ENCODE peak calls at places on chromosomes 6 and 20, in nine cellular contexts. N, M, H, I, U, B, R, F and V are unnamed samples.

GRCh38 chr6:96613291-96613999 is 50.5 kb downstream of the FHL5 start:
- DNase-seq in N (no peak), M (no peak), H (no peak), I (no peak), U (no peak), B (no peak), R (no peak), F (no peak), V (no peak)

GRCh38 chr20:35653430-35653734 is 11.3 kb downstream of the CPNE1 start:
- DNase-seq in N (no peak), M (no peak), H (no peak), I (no peak), U (no peak), B (no peak), R (no peak), F (no peak), V (no peak)

GRCh38 chr6:167151648-167152047 is 6.1 kb downstream of the GPR31 start:
- DNase-seq in N (no peak), M (no peak), H (no peak), I (no peak), U (no peak), B (no peak), R (no peak), F (no peak), V (no peak)

GRCh38 chr6:498795-499231 is 107.3 kb downstream of the IRF4 start:
- DNase-seq in N (no peak), M (no peak), H (no peak), I (peak), U (no peak), B (no peak), R (no peak), F (no peak), V (no peak)

GRCh38 chr6:70371454-70372105 is 41.7 kb upstream of the FAM135A start:
- DNase-seq in N (no peak), M (no peak), H (peak), I (peak), U (no peak), B (no peak), R (peak), F (no peak), V (no peak)

GRCh38 chr6:64926051-64926450 is 781.0 kb downstream of the EYS start:
- DNase-seq in N (no peak), M (no peak), H (no peak), I (no peak), U (no peak), B (no peak), R (no peak), F (no peak), V (no peak)

GRCh38 chr6:109336221-109336955 is 45.9 kb downstream of the CD164 start:
- DNase-seq in N (no peak), M (no peak), H (no peak), I (peak), U (no peak), B (peak), R (no peak), F (no peak), V (peak)

GRCh38 chr6:111861321-111861938 is 11.8 kb downstream of the FYN start:
- DNase-seq in N (no peak), M (no peak), H (no peak), I (no peak), U (no peak), B (no peak), R (no peak), F (no peak), V (no peak)

GRCh38 chr6:110525001-110525400 is 48.6 kb upstream of the SLC22A16 start:
- DNase-seq in N (no peak), M (no peak), H (no peak), I (no peak), U (no peak), B (no peak), R (no peak), F (no peak), V (no peak)

GRCh38 chr6:82711105-82711829 is 347.6 kb downstream of the TPBG start:
- DNase-seq in N (no peak), M (peak), H (no peak), I (peak), U (no peak), B (no peak), R (no peak), F (no peak), V (no peak)

GRCh38 chr6:17740559-17741220 is 34.0 kb upstream of the NUP153 start:
- DNase-seq in N (no peak), M (no peak), H (no peak), I (no peak), U (no peak), B (no peak), R (no peak), F (no peak), V (no peak)

GRCh38 chr6:166056637-166057036 is 111.0 kb downstream of the TBXT start:
- DNase-seq in N (no peak), M (no peak), H (no peak), I (peak), U (no peak), B (no peak), R (no peak), F (no peak), V (peak)

GRCh38 chr6:25122622-25123237 is 156.4 kb upstream of the CARMIL1 start:
- DNase-seq in N (no peak), M (no peak), H (no peak), I (no peak), U (no peak), B (no peak), R (no peak), F (no peak), V (no peak)